ENCODE peak calls at places on chromosomes 16 and 17, in six cellular contexts. K, P, W, Y, J and S are unnamed samples.

GRCh38 chr17:489758-490329 is 137.2 kb upstream of the RPH3AL start:
- DNase-seq in K (peak; percentile 45), P (peak; percentile 69), W (no peak), Y (peak; percentile 61), J (peak; percentile 27), S (peak; percentile 68)

GRCh38 chr16:70429888-70430666 is 8.8 kb downstream of the ST3GAL2 start:
- DNase-seq in K (no peak), P (no peak), W (no peak), Y (no peak), J (no peak), S (peak; percentile 27)

GRCh38 chr17:57442401-57442823 is 186.1 kb downstream of the MSI2 start:
- DNase-seq in K (no peak), P (no peak), W (no peak), Y (no peak), J (no peak), S (peak; percentile 47)

GRCh38 chr17:79997004-79997673 is 38.5 kb downstream of the TBC1D16 start:
- DNase-seq in K (no peak), P (no peak), W (no peak), Y (no peak), J (no peak), S (no peak)

GRCh38 chr17:50125420-50125997 is 4.5 kb downstream of the SAMD14 start:
- DNase-seq in K (no peak), P (no peak), W (no peak), Y (no peak), J (no peak), S (no peak)

GRCh38 chr16:73015612-73016487 is 32.1 kb downstream of the ZFHX3 start:
- DNase-seq in K (no peak), P (peak; percentile 14), W (no peak), Y (no peak), J (no peak), S (peak; percentile 74)

GRCh38 chr17:18262641-18263040 is 2.2 kb downstream of the MIEF2 start:
- DNase-seq in K (no peak), P (no peak), W (no peak), Y (no peak), J (no peak), S (no peak)

GRCh38 chr16:65318590-65319267 is 196.9 kb upstream of the CDH11 start:
- DNase-seq in K (no peak), P (no peak), W (no peak), Y (peak; percentile 76), J (no peak), S (no peak)

GRCh38 chr17:77256710-77257109 is 115.9 kb downstream of the SEC14L1 start:
- DNase-seq in K (no peak), P (no peak), W (no peak), Y (no peak), J (no peak), S (no peak)

GRCh38 chr16:78606572-78606971 is 507.1 kb downstream of the WWOX start:
- DNase-seq in K (no peak), P (no peak), W (no peak), Y (peak; percentile 43), J (no peak), S (no peak)

GRCh38 chr17:81831957-81832607 is 1.0 kb downstream of the MCRIP1 start:
- DNase-seq in K (no peak), P (no peak), W (no peak), Y (no peak), J (no peak), S (no peak)

GRCh38 chr16:89448656-89449055 is 41.7 kb downstream of the ANKRD11 start:
- DNase-seq in K (no peak), P (peak; percentile 70), W (no peak), Y (no peak), J (no peak), S (no peak)

GRCh38 chr17:38746893-38747384 is 1.2 kb downstream of the PCGF2 start:
- DNase-seq in K (no peak), P (no peak), W (no peak), Y (no peak), J (peak; percentile 43), S (no peak)

GRCh38 chr17:49730078-49730786 is 22.5 kb upstream of the SLC35B1 start:
- DNase-seq in K (no peak), P (peak; percentile 59), W (peak; percentile 88), Y (no peak), J (no peak), S (no peak)

GRCh38 chr16:77553130-77553529 is 118.3 kb upstream of the ADAMTS18 start:
- DNase-seq in K (no peak), P (no peak), W (no peak), Y (no peak), J (no peak), S (no peak)

GRCh38 chr16:77408607-77409006 is 26.2 kb downstream of the ADAMTS18 start:
- DNase-seq in K (no peak), P (no peak), W (no peak), Y (no peak), J (no peak), S (no peak)

GRCh38 chr17:73211745-73212144 is 18.9 kb downstream of the COG1 start:
- DNase-seq in K (no peak), P (no peak), W (no peak), Y (no peak), J (no peak), S (no peak)

GRCh38 chr17:72705905-72706395 is 386.5 kb downstream of the SLC39A11 start:
- DNase-seq in K (no peak), P (no peak), W (no peak), Y (no peak), J (no peak), S (peak; percentile 47)

GRCh38 chr17:43766413-43767052 is 7.9 kb upstream of the SOST start:
- DNase-seq in K (no peak), P (peak; percentile 62), W (no peak), Y (peak; percentile 93), J (peak; percentile 86), S (no peak)

GRCh38 chr16:25089346-25089745 is 22.2 kb upstream of the LCMT1 start:
- DNase-seq in K (no peak), P (peak; percentile 81), W (no peak), Y (no peak), J (no peak), S (no peak)

GRCh38 chr16:2517954-2518605 is 2.1 kb upstream of the AMDHD2 start:
- DNase-seq in K (no peak), P (no peak), W (no peak), Y (no peak), J (no peak), S (no peak)

DNA sequence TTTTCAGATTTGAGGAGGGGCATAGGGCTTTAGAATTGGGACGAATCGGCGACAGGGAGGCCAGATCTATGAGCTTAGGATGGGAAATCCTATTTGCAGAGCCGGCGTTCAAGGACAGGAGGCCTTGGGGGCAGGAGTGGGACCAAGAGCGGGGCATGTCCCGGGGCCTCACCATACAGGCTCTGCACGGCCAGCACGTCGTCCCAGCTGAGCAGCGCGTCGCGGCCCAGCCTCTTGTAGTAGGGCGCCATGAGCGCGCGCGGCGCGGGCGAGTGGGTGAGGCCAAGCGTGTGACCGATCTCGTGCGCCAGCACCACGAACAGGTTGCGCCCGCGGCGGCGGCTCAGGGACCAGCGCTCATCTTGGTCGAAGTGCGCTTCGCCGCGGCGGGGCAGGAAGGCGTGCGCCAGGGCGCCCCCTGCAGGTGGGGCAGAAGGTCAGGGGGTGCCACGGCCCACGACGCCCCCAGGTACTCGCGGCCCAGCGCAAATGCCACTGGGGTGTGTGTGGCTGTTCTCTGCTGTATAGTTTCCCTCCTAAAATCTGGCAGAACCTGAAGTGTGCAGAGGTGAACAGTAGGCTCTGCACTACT is 9.3 kb downstream of the C17orf50 start:
- DNase-seq in K (no peak), P (no peak), W (no peak), Y (no peak), J (no peak), S (no peak)
- TF ChIP-seq CTCF in K (peak; percentile 58), P (no peak), W (no peak), Y (peak; percentile 53), J (peak; percentile 46), S (no peak)

GRCh38 chr16:67878846-67879245 is 5.8 kb upstream of the NRN1L start:
- DNase-seq in K (no peak), P (no peak), W (no peak), Y (no peak), J (no peak), S (no peak)

GRCh38 chr16:67879462-67879861 is 5.2 kb upstream of the NRN1L start:
- DNase-seq in K (no peak), P (no peak), W (no peak), Y (no peak), J (no peak), S (no peak)

GRCh38 chr16:67874147-67874771 is 1.4 kb downstream of the EDC4 start:
- DNase-seq in K (no peak), P (no peak), W (no peak), Y (no peak), J (no peak), S (no peak)

GRCh38 chr16:67878232-67878631 is 5.4 kb downstream of the EDC4 start:
- DNase-seq in K (no peak), P (no peak), W (no peak), Y (no peak), J (no peak), S (no peak)

DNA sequence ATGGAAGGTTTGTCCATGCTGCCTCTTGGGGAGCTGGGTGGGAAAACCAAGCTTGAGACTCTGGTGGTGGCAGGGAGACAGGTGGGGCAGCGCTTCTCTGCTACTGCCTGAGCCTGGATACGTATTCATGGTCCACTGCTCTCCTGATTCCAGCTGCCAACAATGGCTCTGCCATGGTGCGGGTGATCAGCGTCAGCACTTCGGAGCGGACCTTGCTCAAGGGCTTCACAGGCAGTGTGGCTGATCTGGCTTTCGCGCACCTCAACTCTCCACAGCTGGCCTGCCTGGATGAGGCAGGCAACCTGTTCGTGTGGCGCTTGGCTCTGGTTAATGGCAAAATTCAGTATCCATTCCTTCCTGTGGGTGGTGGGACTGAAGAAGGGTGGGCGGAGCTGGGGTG is 4.2 kb downstream of the EDC4 start:
- DNase-seq in K (no peak), P (no peak), W (no peak), Y (no peak), J (no peak), S (no peak)
- TF ChIP-seq CTCF in K (no peak), P (no peak), W (no peak), Y (no peak), J (no peak), S (no peak)

GRCh38 chr16:85210423-85211169 is 98.3 kb upstream of the CIBAR2 start:
- DNase-seq in K (no peak), P (no peak), W (no peak), Y (no peak), J (no peak), S (no peak)

GRCh38 chr16:85208643-85209520 is 96.6 kb upstream of the CIBAR2 start:
- DNase-seq in K (no peak), P (no peak), W (no peak), Y (no peak), J (no peak), S (no peak)

GRCh38 chr16:85208181-85208580 is 95.9 kb upstream of the CIBAR2 start:
- DNase-seq in K (no peak), P (no peak), W (no peak), Y (no peak), J (no peak), S (no peak)

GRCh38 chr16:85211247-85211910 is 99.1 kb upstream of the CIBAR2 start:
- DNase-seq in K (no peak), P (no peak), W (no peak), Y (no peak), J (no peak), S (no peak)

GRCh38 chr16:85209526-85210121 is 97.4 kb upstream of the CIBAR2 start:
- DNase-seq in K (no peak), P (no peak), W (no peak), Y (no peak), J (no peak), S (no peak)
- TF ChIP-seq CTCF in K (no peak), P (no peak), W (no peak), Y (peak; percentile 21), J (no peak), S (no peak)

GRCh38 chr16:84618428-84619102 is 687 bp upstream of the COTL1 start:
- DNase-seq in K (no peak), P (no peak), W (peak; percentile 65), Y (peak; percentile 91), J (peak; percentile 53), S (no peak)
- TF ChIP-seq CTCF in K (no peak), P (no peak), W (no peak), Y (no peak), J (no peak), S (no peak)